ENCODE peak calls at places on chromosome 19, in five cellular contexts. One of them, this sample, is unnamed.

GRCh38 chr19:41353466-41354342 is at the start of gene TGFB1:
- DNase-seq in activated CD8-positive, alpha-beta memory T cell treated with anti-CD3 and anti-CD28 coated beads for 1 hour: peak
- DNase-seq in BJ: peak
- DNase-seq in lung microvascular endothelial cell: peak
- DNase-seq in HS-27A: peak
- DNase-seq in this sample: no peak

GRCh38 chr19:44904426-44904994 is 1.1 kb upstream of the APOE start:
- DNase-seq in activated CD8-positive, alpha-beta memory T cell treated with anti-CD3 and anti-CD28 coated beads for 1 hour: no peak
- DNase-seq in BJ: no peak
- DNase-seq in lung microvascular endothelial cell: no peak
- DNase-seq in HS-27A: no peak
- DNase-seq in this sample: no peak

GRCh38 chr19:29667941-29668340 is 2.7 kb downstream of the PLEKHF1 start:
- DNase-seq in activated CD8-positive, alpha-beta memory T cell treated with anti-CD3 and anti-CD28 coated beads for 1 hour: no peak
- DNase-seq in BJ: no peak
- DNase-seq in lung microvascular endothelial cell: peak
- DNase-seq in HS-27A: no peak
- DNase-seq in this sample: no peak

GRCh38 chr19:15195987-15196682 is 4.7 kb downstream of the NOTCH3 start:
- DNase-seq in activated CD8-positive, alpha-beta memory T cell treated with anti-CD3 and anti-CD28 coated beads for 1 hour: no peak
- DNase-seq in BJ: no peak
- DNase-seq in lung microvascular endothelial cell: no peak
- DNase-seq in HS-27A: no peak
- DNase-seq in this sample: no peak

GRCh38 chr19:956747-957451 is 27.2 kb upstream of the WDR18 start:
- DNase-seq in activated CD8-positive, alpha-beta memory T cell treated with anti-CD3 and anti-CD28 coated beads for 1 hour: no peak
- DNase-seq in BJ: no peak
- DNase-seq in lung microvascular endothelial cell: no peak
- DNase-seq in HS-27A: no peak
- DNase-seq in this sample: no peak

GRCh38 chr19:53982611-53983010 is 8.8 kb upstream of the CACNG6 start:
- DNase-seq in activated CD8-positive, alpha-beta memory T cell treated with anti-CD3 and anti-CD28 coated beads for 1 hour: no peak
- DNase-seq in BJ: no peak
- DNase-seq in lung microvascular endothelial cell: peak
- DNase-seq in HS-27A: no peak
- DNase-seq in this sample: no peak

GRCh38 chr19:44799627-44800257 is 9.2 kb upstream of the BCAM start:
- DNase-seq in activated CD8-positive, alpha-beta memory T cell treated with anti-CD3 and anti-CD28 coated beads for 1 hour: no peak
- DNase-seq in BJ: no peak
- DNase-seq in lung microvascular endothelial cell: no peak
- DNase-seq in HS-27A: no peak
- DNase-seq in this sample: no peak

GRCh38 chr19:50658438-50659317 is 9.4 kb downstream of the C19orf81 start:
- DNase-seq in activated CD8-positive, alpha-beta memory T cell treated with anti-CD3 and anti-CD28 coated beads for 1 hour: no peak
- DNase-seq in BJ: no peak
- DNase-seq in lung microvascular endothelial cell: peak
- DNase-seq in HS-27A: no peak
- DNase-seq in this sample: no peak

GRCh38 chr19:1259206-1259872 is 9.8 kb upstream of the CIRBP start:
- DNase-seq in activated CD8-positive, alpha-beta memory T cell treated with anti-CD3 and anti-CD28 coated beads for 1 hour: no peak
- DNase-seq in BJ: no peak
- DNase-seq in lung microvascular endothelial cell: peak
- DNase-seq in HS-27A: no peak
- DNase-seq in this sample: no peak

GRCh38 chr19:39031368-39032163 is 783 bp downstream of the FBXO27 start:
- DNase-seq in activated CD8-positive, alpha-beta memory T cell treated with anti-CD3 and anti-CD28 coated beads for 1 hour: peak
- DNase-seq in BJ: peak
- DNase-seq in lung microvascular endothelial cell: peak
- DNase-seq in HS-27A: peak
- DNase-seq in this sample: no peak

GRCh38 chr19:51573331-51573730 is 2.2 kb downstream of the ZNF175 start:
- DNase-seq in activated CD8-positive, alpha-beta memory T cell treated with anti-CD3 and anti-CD28 coated beads for 1 hour: no peak
- DNase-seq in BJ: no peak
- DNase-seq in lung microvascular endothelial cell: no peak
- DNase-seq in HS-27A: no peak
- DNase-seq in this sample: no peak

GRCh38 chr19:2213799-2214198 is 22.3 kb downstream of the PLEKHJ1 start:
- DNase-seq in activated CD8-positive, alpha-beta memory T cell treated with anti-CD3 and anti-CD28 coated beads for 1 hour: no peak
- DNase-seq in BJ: no peak
- DNase-seq in lung microvascular endothelial cell: no peak
- DNase-seq in HS-27A: no peak
- DNase-seq in this sample: no peak

GRCh38 chr19:17687857-17688784 is at the start of gene UNC13A:
- DNase-seq in activated CD8-positive, alpha-beta memory T cell treated with anti-CD3 and anti-CD28 coated beads for 1 hour: no peak
- DNase-seq in BJ: no peak
- DNase-seq in lung microvascular endothelial cell: peak
- DNase-seq in HS-27A: no peak
- DNase-seq in this sample: no peak

GRCh38 chr19:50952890-50953289 is at the start of gene KLK5:
- DNase-seq in activated CD8-positive, alpha-beta memory T cell treated with anti-CD3 and anti-CD28 coated beads for 1 hour: no peak
- DNase-seq in BJ: no peak
- DNase-seq in lung microvascular endothelial cell: no peak
- DNase-seq in HS-27A: no peak
- DNase-seq in this sample: no peak

GRCh38 chr19:4531562-4532165 is 3.4 kb downstream of the PLIN5 start:
- DNase-seq in activated CD8-positive, alpha-beta memory T cell treated with anti-CD3 and anti-CD28 coated beads for 1 hour: no peak
- DNase-seq in BJ: no peak
- DNase-seq in lung microvascular endothelial cell: no peak
- DNase-seq in HS-27A: no peak
- DNase-seq in this sample: no peak

GRCh38 chr19:2043269-2043641 is 7.8 kb downstream of the MKNK2 start:
- DNase-seq in activated CD8-positive, alpha-beta memory T cell treated with anti-CD3 and anti-CD28 coated beads for 1 hour: no peak
- DNase-seq in BJ: no peak
- DNase-seq in lung microvascular endothelial cell: no peak
- DNase-seq in HS-27A: no peak
- DNase-seq in this sample: no peak

GRCh38 chr19:35310811-35311465 is 18.0 kb upstream of the CD22 start:
- DNase-seq in activated CD8-positive, alpha-beta memory T cell treated with anti-CD3 and anti-CD28 coated beads for 1 hour: no peak
- DNase-seq in BJ: no peak
- DNase-seq in lung microvascular endothelial cell: no peak
- DNase-seq in HS-27A: no peak
- DNase-seq in this sample: no peak

GRCh38 chr19:55626350-55626749 is 2.0 kb upstream of the ZNF784 start:
- DNase-seq in activated CD8-positive, alpha-beta memory T cell treated with anti-CD3 and anti-CD28 coated beads for 1 hour: no peak
- DNase-seq in BJ: no peak
- DNase-seq in lung microvascular endothelial cell: no peak
- DNase-seq in HS-27A: no peak
- DNase-seq in this sample: no peak

GRCh38 chr19:1223018-1223855 is 14.6 kb downstream of the CBARP start:
- DNase-seq in activated CD8-positive, alpha-beta memory T cell treated with anti-CD3 and anti-CD28 coated beads for 1 hour: no peak
- DNase-seq in BJ: no peak
- DNase-seq in lung microvascular endothelial cell: peak
- DNase-seq in HS-27A: no peak
- DNase-seq in this sample: no peak

GRCh38 chr19:28217064-28217463 is 995.9 kb downstream of the UQCRFS1 start:
- DNase-seq in activated CD8-positive, alpha-beta memory T cell treated with anti-CD3 and anti-CD28 coated beads for 1 hour: no peak
- DNase-seq in BJ: no peak
- DNase-seq in lung microvascular endothelial cell: no peak
- DNase-seq in HS-27A: no peak
- DNase-seq in this sample: no peak